ENCODE peak calls at places on chromosomes 4 and X, in eight cellular contexts. I is colonic mucosa, M is dorsolateral prefrontal cortex, J is HepG2, F is PC-9, G is HCT116, Z is body of pancreas, P is mammary epithelial cell. B is an unnamed sample.

GRCh38 chrX:46325312-46325877 is 219.8 kb downstream of the ZNF674 start:
- DNase-seq in I (no peak), M (no peak), J (peak; percentile 41), F (peak; percentile 90), G (peak; percentile 86), Z (no peak), P (peak; percentile 92), B (peak; percentile 55)

GRCh38 chr4:127709456-127709855 is 20.7 kb upstream of the SLC25A31 start:
- DNase-seq in I (no peak), M (no peak), J (no peak), F (peak; percentile 56), G (no peak), Z (no peak), P (peak; percentile 63), B (peak; percentile 47)

GRCh38 chr4:152586668-152587067 is 50.8 kb upstream of the FBXW7 start:
- DNase-seq in I (peak; percentile 49), M (no peak), J (peak; percentile 18), F (no peak), G (no peak), Z (no peak), P (no peak), B (peak; percentile 90)

GRCh38 chrX:71953946-71954345 is 43.3 kb downstream of the NHSL2 start:
- DNase-seq in I (no peak), M (no peak), J (no peak), F (no peak), G (no peak), Z (no peak), P (no peak), B (no peak)

GRCh38 chr4:20698382-20698781 is 1.9 kb upstream of the PACRGL start:
- DNase-seq in I (no peak), M (no peak), J (no peak), F (no peak), G (no peak), Z (no peak), P (peak; percentile 22), B (no peak)

GRCh38 chrX:68060506-68061205 is 372.6 kb downstream of the OPHN1 start:
- DNase-seq in I (no peak), M (no peak), J (no peak), F (no peak), G (no peak), Z (no peak), P (no peak), B (no peak)

GRCh38 chr4:17283251-17283650 is 228.6 kb downstream of the QDPR start:
- DNase-seq in I (no peak), M (peak; percentile 58), J (no peak), F (no peak), G (no peak), Z (no peak), P (no peak), B (no peak)

GRCh38 chr4:98293089-98293887 is 32.1 kb downstream of the RAP1GDS1 start:
- DNase-seq in I (no peak), M (no peak), J (no peak), F (no peak), G (no peak), Z (no peak), P (peak; percentile 33), B (no peak)

GRCh38 chr4:173934201-173934600 is 349.3 kb downstream of the FBXO8 start:
- DNase-seq in I (no peak), M (no peak), J (no peak), F (no peak), G (no peak), Z (no peak), P (no peak), B (no peak)

GRCh38 chr4:2915789-2916188 is 47.4 kb downstream of the NOP14 start:
- DNase-seq in I (no peak), M (no peak), J (no peak), F (no peak), G (no peak), Z (no peak), P (no peak), B (no peak)

GRCh38 chrX:17390325-17390992 is 15.5 kb downstream of the NHS start:
- DNase-seq in I (no peak), M (no peak), J (no peak), F (no peak), G (no peak), Z (no peak), P (no peak), B (no peak)

GRCh38 chr4:5970381-5971076 is 47.7 kb downstream of the C4orf50 start:
- DNase-seq in I (no peak), M (no peak), J (no peak), F (no peak), G (no peak), Z (no peak), P (no peak), B (no peak)

GRCh38 chrX:136141569-136141968 is 5.8 kb upstream of the FHL1 start:
- DNase-seq in I (no peak), M (no peak), J (no peak), F (no peak), G (no peak), Z (no peak), P (no peak), B (no peak)

GRCh38 chr4:56762484-56763250 is 58.8 kb downstream of the SPINK2 start:
- DNase-seq in I (no peak), M (no peak), J (no peak), F (no peak), G (no peak), Z (no peak), P (no peak), B (no peak)

GRCh38 chr4:180449395-180449956 is 1793.7 kb upstream of the TENM3 start:
- DNase-seq in I (no peak), M (no peak), J (peak; percentile 46), F (no peak), G (peak; percentile 66), Z (peak; percentile 16), P (peak; percentile 54), B (peak; percentile 16)

GRCh38 chrX:14554132-14554715 is 24.9 kb downstream of the GLRA2 start:
- DNase-seq in I (no peak), M (no peak), J (no peak), F (no peak), G (no peak), Z (peak; percentile 5), P (no peak), B (peak; percentile 0)

GRCh38 chr4:174993916-174994315 is 75.8 kb downstream of the ADAM29 start:
- DNase-seq in I (no peak), M (no peak), J (no peak), F (no peak), G (no peak), Z (no peak), P (no peak), B (no peak)

GRCh38 chr4:7964890-7965662 is 25.4 kb upstream of the AFAP1 start:
- DNase-seq in I (no peak), M (no peak), J (no peak), F (peak; percentile 91), G (no peak), Z (peak; percentile 40), P (peak; percentile 36), B (peak; percentile 10)

GRCh38 chrX:132435222-132435621 is 53.6 kb downstream of the MBNL3 start:
- DNase-seq in I (no peak), M (no peak), J (no peak), F (no peak), G (no peak), Z (no peak), P (no peak), B (no peak)

GRCh38 chr4:87570290-87570689 is 38.0 kb upstream of the DSPP start:
- DNase-seq in I (no peak), M (no peak), J (no peak), F (no peak), G (no peak), Z (no peak), P (no peak), B (no peak)

GRCh38 chr4:87579478-87579877 is 28.9 kb upstream of the DSPP start:
- DNase-seq in I (no peak), M (no peak), J (no peak), F (no peak), G (no peak), Z (no peak), P (no peak), B (no peak)

GRCh38 chr4:87575408-87575807 is 32.9 kb upstream of the DSPP start:
- DNase-seq in I (no peak), M (no peak), J (no peak), F (no peak), G (no peak), Z (no peak), P (peak; percentile 23), B (no peak)

GRCh38 chr4:87575983-87576382 is 32.3 kb upstream of the DSPP start:
- DNase-seq in I (no peak), M (no peak), J (no peak), F (no peak), G (no peak), Z (no peak), P (no peak), B (no peak)

GRCh38 chr4:87574996-87575395 is 33.3 kb upstream of the DSPP start:
- DNase-seq in I (no peak), M (no peak), J (no peak), F (peak; percentile 35), G (no peak), Z (no peak), P (peak; percentile 84), B (no peak)
- H3K4me3 ChIP-seq in I (no peak overlapping the region), M (no peak overlapping the region), J (no peak overlapping the region), F (no peak overlapping the region), G (no peak overlapping the region), Z (no peak overlapping the region), P (no peak overlapping the region), B (no peak overlapping the region)

GRCh38 chr4:77095101-77095826 is 19.5 kb upstream of the CCNI start:
- DNase-seq in I (peak; percentile 82), M (peak; percentile 81), J (peak; percentile 49), F (no peak), G (peak; percentile 49), Z (peak; percentile 88), P (peak; percentile 53), B (peak; percentile 76)
- H3K27ac ChIP-seq in I (no peak overlapping the region), M (no peak overlapping the region), J (no peak overlapping the region), F (no peak overlapping the region), G (no peak overlapping the region), Z (no peak overlapping the region), P (peak overlapping the region; percentile 26), B (no peak overlapping the region)

GRCh38 chr4:1793496-1793840 is 375 bp downstream of the FGFR3 start:
- DNase-seq in I (peak; percentile 77), M (no peak), J (no peak), F (no peak), G (no peak), Z (peak; percentile 58), P (no peak), B (peak; percentile 45)
- H3K4me3 ChIP-seq in I (peak overlapping the region; percentile 64), M (peak overlapping the region; percentile 59), J (peak overlapping the region; percentile 98), F (peak overlapping the region; percentile 52), G (peak overlapping the region; percentile 61), Z (no peak overlapping the region), P (peak overlapping the region; percentile 52), B (peak overlapping the region; percentile 50)

GRCh38 chr4:168859888-168860694 is 150.0 kb downstream of the CBR4 start:
- DNase-seq in I (no peak), M (no peak), J (no peak), F (no peak), G (no peak), Z (no peak), P (no peak), B (no peak)

GRCh38 chr4:168857009-168857408 is 153.0 kb downstream of the CBR4 start:
- DNase-seq in I (no peak), M (no peak), J (no peak), F (no peak), G (no peak), Z (no peak), P (no peak), B (no peak)

GRCh38 chr4:168856312-168856711 is 153.7 kb downstream of the CBR4 start:
- DNase-seq in I (no peak), M (no peak), J (no peak), F (no peak), G (no peak), Z (no peak), P (peak; percentile 74), B (no peak)

GRCh38 chr4:168857546-168858314 is 152.3 kb downstream of the CBR4 start:
- DNase-seq in I (no peak), M (no peak), J (no peak), F (no peak), G (no peak), Z (no peak), P (no peak), B (no peak)

GRCh38 chr4:168859100-168859499 is 151.0 kb downstream of the CBR4 start:
- DNase-seq in I (no peak), M (no peak), J (no peak), F (no peak), G (no peak), Z (no peak), P (no peak), B (no peak)
- H3K27ac ChIP-seq in I (no peak overlapping the region), M (no peak overlapping the region), J (no peak overlapping the region), F (no peak overlapping the region), G (no peak overlapping the region), Z (no peak overlapping the region), P (no peak overlapping the region), B (no peak overlapping the region)

B was measured in small intestine.